ENCODE peak calls at places on chromosomes 13 and 19, in ten cellular contexts. J, G, Z, E, B, U, H, L, X and O are unnamed samples.

GRCh38 chr19:56103027-56103614 is 18.0 kb downstream of the ZNF787 start:
- DNase-seq in J (no peak), G (no peak), Z (no peak), E (no peak), B (no peak), U (no peak), H (no peak), L (no peak), X (peak; percentile 48), O (no peak)

GRCh38 chr19:50817941-50818858 is 5.4 kb downstream of the KLK1 start:
- DNase-seq in J (peak; percentile 55), G (peak; percentile 57), Z (peak; percentile 49), E (peak; percentile 26), B (no peak), U (no peak), H (peak; percentile 66), L (peak; percentile 60), X (peak; percentile 92), O (no peak)

GRCh38 chr19:56189785-56190184 is 7.8 kb downstream of the ZSCAN5B start:
- DNase-seq in J (no peak), G (no peak), Z (no peak), E (no peak), B (no peak), U (no peak), H (no peak), L (no peak), X (no peak), O (no peak)

GRCh38 chr13:97344250-97345175 is 89.5 kb upstream of the RAP2A start:
- DNase-seq in J (peak; percentile 75), G (peak; percentile 30), Z (no peak), E (peak; percentile 75), B (peak; percentile 83), U (peak; percentile 50), H (peak; percentile 36), L (peak; percentile 29), X (no peak), O (peak; percentile 13)

GRCh38 chr13:24272452-24273161 is 36.8 kb upstream of the C1QTNF9 start:
- DNase-seq in J (no peak), G (no peak), Z (no peak), E (no peak), B (no peak), U (no peak), H (no peak), L (no peak), X (no peak), O (no peak)

GRCh38 chr13:40394304-40394983 is 272.0 kb downstream of the FOXO1 start:
- DNase-seq in J (no peak), G (no peak), Z (no peak), E (no peak), B (no peak), U (peak; percentile 9), H (no peak), L (no peak), X (no peak), O (no peak)

GRCh38 chr13:110841846-110842245 is 73.0 kb downstream of the ANKRD10 start:
- DNase-seq in J (no peak), G (no peak), Z (no peak), E (no peak), B (no peak), U (peak; percentile 69), H (no peak), L (no peak), X (no peak), O (no peak)

GRCh38 chr19:3206216-3206953 is 18.1 kb upstream of the CELF5 start:
- DNase-seq in J (no peak), G (no peak), Z (no peak), E (no peak), B (no peak), U (no peak), H (no peak), L (no peak), X (no peak), O (no peak)

GRCh38 chr19:437027-437426 is 23.8 kb downstream of the SHC2 start:
- DNase-seq in J (no peak), G (no peak), Z (no peak), E (no peak), B (no peak), U (no peak), H (no peak), L (no peak), X (no peak), O (no peak)

GRCh38 chr13:42807866-42808265 is 26.5 kb downstream of the FAM216B start:
- DNase-seq in J (no peak), G (no peak), Z (no peak), E (peak; percentile 43), B (no peak), U (peak; percentile 61), H (no peak), L (no peak), X (no peak), O (no peak)

GRCh38 chr19:17049711-17050280 is 23.2 kb upstream of the CPAMD8 start:
- DNase-seq in J (no peak), G (no peak), Z (no peak), E (peak; percentile 56), B (no peak), U (peak; percentile 80), H (no peak), L (peak; percentile 64), X (no peak), O (no peak)

GRCh38 chr19:46176116-46176860 is 28.2 kb downstream of the IGFL2 start:
- DNase-seq in J (no peak), G (no peak), Z (no peak), E (no peak), B (no peak), U (no peak), H (no peak), L (no peak), X (no peak), O (no peak)

GRCh38 chr19:7772752-7773291 is 9.8 kb downstream of the CLEC4M start:
- DNase-seq in J (no peak), G (peak; percentile 28), Z (no peak), E (peak; percentile 80), B (no peak), U (peak; percentile 55), H (no peak), L (no peak), X (no peak), O (no peak)

GRCh38 chr19:48509467-48510194 is 2.0 kb downstream of the LMTK3 start:
- DNase-seq in J (no peak), G (no peak), Z (no peak), E (no peak), B (no peak), U (no peak), H (no peak), L (no peak), X (no peak), O (peak; percentile 15)

GRCh38 chr19:664913-665443 is 2.0 kb upstream of the RNF126 start:
- DNase-seq in J (peak; percentile 91), G (peak; percentile 83), Z (peak; percentile 88), E (peak; percentile 85), B (peak; percentile 66), U (peak; percentile 78), H (peak; percentile 98), L (peak; percentile 90), X (peak; percentile 82), O (peak; percentile 99)

GRCh38 chr19:44925114-44925891 is 10.9 kb downstream of the APOC1 start:
- DNase-seq in J (peak; percentile 91), G (no peak), Z (no peak), E (peak; percentile 95), B (peak; percentile 84), U (no peak), H (no peak), L (peak; percentile 44), X (peak; percentile 82), O (peak; percentile 69)

GRCh38 chr19:32869369-32870153 is at the start of gene SLC7A9:
- DNase-seq in J (no peak), G (no peak), Z (no peak), E (no peak), B (no peak), U (no peak), H (no peak), L (no peak), X (no peak), O (no peak)

GRCh38 chr13:50410921-50411712 is 395.9 kb downstream of the KCNRG start:
- DNase-seq in J (no peak), G (no peak), Z (no peak), E (peak; percentile 81), B (no peak), U (peak; percentile 88), H (no peak), L (peak; percentile 73), X (no peak), O (no peak)

GRCh38 chr19:2625434-2625833 is 77.1 kb downstream of the GNG7 start:
- DNase-seq in J (peak; percentile 66), G (no peak), Z (no peak), E (no peak), B (peak; percentile 67), U (no peak), H (no peak), L (no peak), X (peak; percentile 72), O (no peak)

GRCh38 chr19:9354651-9355050 is 8.2 kb upstream of the ZNF177 start:
- DNase-seq in J (no peak), G (no peak), Z (no peak), E (no peak), B (no peak), U (no peak), H (no peak), L (no peak), X (no peak), O (no peak)

GRCh38 chr13:48162182-48162581 is 67.3 kb upstream of the MED4 start:
- DNase-seq in J (no peak), G (no peak), Z (no peak), E (no peak), B (no peak), U (no peak), H (no peak), L (no peak), X (no peak), O (no peak)

GRCh38 chr19:45016388-45017314 is 15.4 kb downstream of the RELB start:
- DNase-seq in J (peak; percentile 67), G (peak; percentile 61), Z (peak; percentile 56), E (peak; percentile 74), B (peak; percentile 86), U (peak; percentile 68), H (peak; percentile 79), L (peak; percentile 81), X (no peak), O (peak; percentile 85)